ENCODE peak calls at places on chromosomes 11 and 22, in seven cellular contexts. F is neural crest cell; Q is mesenchymal stem cell; Y is tibial artery; R is activated T-cell treated with anti-CD3 and anti-CD28 coated beads, Interleukin-2, amount 50 U/mL, for 1 hour; O is GM19239; S is GF-D8. H is an unnamed sample.

GRCh38 chr11:45803981-45804805 is 756 bp upstream of the SLC35C1 start:
- DNase-seq in F (peak), Q (peak), Y (peak), R (peak), O (no peak), S (no peak), H (no peak)

GRCh38 chr11:33687733-33688479 is 12.7 kb downstream of the C11orf91 start:
- DNase-seq in F (peak), Q (peak), Y (no peak), R (no peak), O (peak), S (no peak), H (peak)

GRCh38 chr11:91596111-91596510 is 628.5 kb upstream of the FAT3 start:
- DNase-seq in F (no peak), Q (no peak), Y (no peak), R (no peak), O (no peak), S (no peak), H (no peak)

GRCh38 chr22:28001171-28001835 is 82.2 kb upstream of the PITPNB start:
- DNase-seq in F (no peak), Q (no peak), Y (no peak), R (no peak), O (no peak), S (no peak), H (no peak)

GRCh38 chr11:31870609-31871309 is 59.6 kb upstream of the PAX6 start:
- DNase-seq in F (peak), Q (peak), Y (no peak), R (peak), O (peak), S (no peak), H (no peak)

GRCh38 chr11:66172146-66172545 is 96.3 kb upstream of the RAB1B start:
- DNase-seq in F (no peak), Q (peak), Y (no peak), R (no peak), O (no peak), S (no peak), H (no peak)

GRCh38 chr11:16356751-16357365 is 512 bp upstream of the SOX6 start:
- DNase-seq in F (no peak), Q (peak), Y (peak), R (no peak), O (no peak), S (no peak), H (no peak)

GRCh38 chr11:8032122-8032521 is 45.0 kb downstream of the EIF3F start:
- DNase-seq in F (no peak), Q (no peak), Y (no peak), R (no peak), O (no peak), S (no peak), H (no peak)

GRCh38 chr11:73141031-73141308 is 1.1 kb downstream of the FCHSD2 start:
- DNase-seq in F (no peak), Q (peak), Y (no peak), R (peak), O (no peak), S (no peak), H (no peak)

GRCh38 chr11:134579709-134580634 is 167.9 kb upstream of the B3GAT1 start:
- DNase-seq in F (no peak), Q (no peak), Y (no peak), R (no peak), O (no peak), S (no peak), H (no peak)

GRCh38 chr11:59172345-59173079 is 580 bp downstream of the DTX4 start:
- DNase-seq in F (no peak), Q (no peak), Y (no peak), R (peak), O (peak), S (no peak), H (peak)

H was measured in GM12878.